ENCODE peak calls at places on chromosome 3, in seven cellular contexts. F is neural progenitor cell, G is hepatocyte, U is endodermal cell, L is neuronal stem cell, W is lower lobe of right lung, S is A549. I is an unnamed sample.

GRCh38 chr3:152849996-152850578 is 15.2 kb downstream of the P2RY1 start:
- DNase-seq in F (no peak), G (no peak), U (no peak), L (no peak), W (no peak), S (no peak), I (no peak)

GRCh38 chr3:194738254-194739093 is 52.8 kb downstream of the FAM43A start:
- DNase-seq in F (no peak), G (peak; percentile 50), U (no peak), L (no peak), W (no peak), S (no peak), I (no peak)

GRCh38 chr3:101780661-101781060 is 1.6 kb downstream of the NXPE3 start:
- DNase-seq in F (peak; percentile 9), G (peak; percentile 56), U (no peak), L (no peak), W (no peak), S (peak; percentile 70), I (no peak)

GRCh38 chr3:119497824-119498187 is 541 bp upstream of the TIMMDC1 start:
- DNase-seq in F (peak; percentile 25), G (peak; percentile 50), U (peak; percentile 56), L (peak; percentile 5), W (no peak), S (peak; percentile 19), I (peak; percentile 19)

GRCh38 chr3:60363817-60364216 is 887.4 kb downstream of the FHIT start:
- DNase-seq in F (no peak), G (no peak), U (no peak), L (no peak), W (no peak), S (no peak), I (no peak)

GRCh38 chr3:73656241-73656890 is 31.6 kb upstream of the PDZRN3 start:
- DNase-seq in F (no peak), G (no peak), U (no peak), L (no peak), W (no peak), S (no peak), I (no peak)

GRCh38 chr3:169863458-169863899 is 6.3 kb downstream of the LRRC31 start:
- DNase-seq in F (peak; percentile 72), G (peak; percentile 77), U (peak; percentile 93), L (peak; percentile 70), W (peak; percentile 52), S (peak; percentile 77), I (peak; percentile 76)

GRCh38 chr3:66386925-66387650 is 113.7 kb downstream of the LRIG1 start:
- DNase-seq in F (no peak), G (no peak), U (peak; percentile 26), L (no peak), W (no peak), S (no peak), I (no peak)

GRCh38 chr3:68876112-68876713 is 56.1 kb downstream of the TAFA4 start:
- DNase-seq in F (peak; percentile 67), G (peak; percentile 83), U (no peak), L (peak; percentile 63), W (no peak), S (peak; percentile 66), I (no peak)

GRCh38 chr3:31159331-31160039 is 265.0 kb upstream of the GADL1 start:
- DNase-seq in F (no peak), G (no peak), U (no peak), L (no peak), W (no peak), S (no peak), I (peak; percentile 50)

GRCh38 chr3:50155491-50155878 is 361 bp downstream of the SEMA3F start:
- DNase-seq in F (no peak), G (no peak), U (no peak), L (no peak), W (no peak), S (no peak), I (no peak)

GRCh38 chr3:37992271-37993066 is 1.9 kb downstream of the VILL start:
- DNase-seq in F (no peak), G (peak; percentile 84), U (peak; percentile 72), L (no peak), W (no peak), S (no peak), I (peak; percentile 27)

GRCh38 chr3:55888282-55888855 is 401.3 kb upstream of the WNT5A start:
- DNase-seq in F (peak; percentile 37), G (no peak), U (no peak), L (no peak), W (no peak), S (no peak), I (no peak)

GRCh38 chr3:113745273-113746068 is 578 bp downstream of the NAA50 start:
- DNase-seq in F (peak; percentile 85), G (peak; percentile 92), U (peak; percentile 88), L (peak; percentile 62), W (peak; percentile 77), S (peak; percentile 88), I (peak; percentile 76)

GRCh38 chr3:113741086-113741485 is 5.0 kb downstream of the NAA50 start:
- DNase-seq in F (no peak), G (no peak), U (no peak), L (no peak), W (no peak), S (no peak), I (no peak)

GRCh38 chr3:113746069-113746954 is at the start of gene NAA50:
- DNase-seq in F (peak; percentile 96), G (peak; percentile 95), U (peak; percentile 97), L (peak; percentile 90), W (peak; percentile 94), S (peak; percentile 97), I (peak; percentile 96)

GRCh38 chr3:113744941-113745272 is 1.1 kb downstream of the NAA50 start:
- DNase-seq in F (no peak), G (no peak), U (no peak), L (no peak), W (no peak), S (no peak), I (no peak)

GRCh38 chr3:113743006-113743639 is 2.9 kb downstream of the NAA50 start:
- DNase-seq in F (no peak), G (no peak), U (no peak), L (no peak), W (no peak), S (no peak), I (no peak)
- H3K4me3 ChIP-seq in F (peak overlapping the region; percentile 82), G (no peak overlapping the region), U (peak overlapping the region; percentile 97), L (no peak overlapping the region), W (no peak overlapping the region), S (no peak overlapping the region), I (no peak overlapping the region)

GRCh38 chr3:160403028-160403545 is 3.6 kb downstream of the SMC4 start:
- DNase-seq in F (no peak), G (no peak), U (no peak), L (no peak), W (no peak), S (no peak), I (no peak)
- H3K4me3 ChIP-seq in F (peak overlapping the region; percentile 95), G (peak overlapping the region; percentile 19), U (peak overlapping the region; percentile 97), L (peak overlapping the region; percentile 69), W (peak overlapping the region; percentile 81), S (peak overlapping the region; percentile 90), I (no peak overlapping the region)

GRCh38 chr3:112046599-112046998 is 12.1 kb downstream of the TMPRSS7 start:
- DNase-seq in F (no peak), G (no peak), U (no peak), L (no peak), W (no peak), S (no peak), I (no peak)

GRCh38 chr3:112038863-112039262 is 4.3 kb downstream of the TMPRSS7 start:
- DNase-seq in F (no peak), G (no peak), U (no peak), L (no peak), W (no peak), S (peak; percentile 16), I (no peak)

GRCh38 chr3:112047264-112047663 is 12.7 kb downstream of the TMPRSS7 start:
- DNase-seq in F (no peak), G (no peak), U (no peak), L (no peak), W (no peak), S (no peak), I (no peak)

GRCh38 chr3:112042842-112043280 is 8.3 kb downstream of the TMPRSS7 start:
- DNase-seq in F (no peak), G (peak; percentile 46), U (no peak), L (no peak), W (no peak), S (peak; percentile 18), I (no peak)

GRCh38 chr3:112043621-112044201 is 9.2 kb downstream of the TMPRSS7 start:
- DNase-seq in F (peak; percentile 72), G (peak; percentile 82), U (peak; percentile 74), L (peak; percentile 45), W (no peak), S (peak; percentile 82), I (peak; percentile 60)
- H3K4me3 ChIP-seq in F (no peak overlapping the region), G (no peak overlapping the region), U (no peak overlapping the region), L (no peak overlapping the region), W (no peak overlapping the region), S (no peak overlapping the region), I (no peak overlapping the region)

GRCh38 chr3:45227131-45227819 is 1.2 kb upstream of the TMEM158 start:
- DNase-seq in F (peak; percentile 55), G (no peak), U (no peak), L (no peak), W (no peak), S (no peak), I (no peak)
- H3K4me3 ChIP-seq in F (no peak overlapping the region), G (no peak overlapping the region), U (no peak overlapping the region), L (no peak overlapping the region), W (no peak overlapping the region), S (no peak overlapping the region), I (no peak overlapping the region)

GRCh38 chr3:11591401-11592266 is 52.1 kb downstream of the VGLL4 start:
- DNase-seq in F (peak; percentile 96), G (peak; percentile 72), U (peak; percentile 88), L (peak; percentile 90), W (no peak), S (no peak), I (no peak)
- H3K4me3 ChIP-seq in F (peak overlapping the region; percentile 32), G (no peak overlapping the region), U (peak overlapping the region; percentile 28), L (peak overlapping the region; percentile 5), W (peak overlapping the region; percentile 0), S (no peak overlapping the region), I (no peak overlapping the region)

GRCh38 chr3:186594591-186595113 is 18.2 kb upstream of the AHSG start:
- DNase-seq in F (no peak), G (no peak), U (no peak), L (no peak), W (no peak), S (no peak), I (peak; percentile 76)
- H3K4me3 ChIP-seq in F (no peak overlapping the region), G (no peak overlapping the region), U (no peak overlapping the region), L (no peak overlapping the region), W (no peak overlapping the region), S (no peak overlapping the region), I (no peak overlapping the region)

GRCh38 chr3:186998937-186999368 is 68.6 kb downstream of the ST6GAL1 start:
- DNase-seq in F (peak; percentile 35), G (no peak), U (peak; percentile 92), L (no peak), W (no peak), S (no peak), I (no peak)
- H3K4me3 ChIP-seq in F (peak overlapping the region; percentile 16), G (no peak overlapping the region), U (no peak overlapping the region), L (no peak overlapping the region), W (no peak overlapping the region), S (no peak overlapping the region), I (no peak overlapping the region)

DNA sequence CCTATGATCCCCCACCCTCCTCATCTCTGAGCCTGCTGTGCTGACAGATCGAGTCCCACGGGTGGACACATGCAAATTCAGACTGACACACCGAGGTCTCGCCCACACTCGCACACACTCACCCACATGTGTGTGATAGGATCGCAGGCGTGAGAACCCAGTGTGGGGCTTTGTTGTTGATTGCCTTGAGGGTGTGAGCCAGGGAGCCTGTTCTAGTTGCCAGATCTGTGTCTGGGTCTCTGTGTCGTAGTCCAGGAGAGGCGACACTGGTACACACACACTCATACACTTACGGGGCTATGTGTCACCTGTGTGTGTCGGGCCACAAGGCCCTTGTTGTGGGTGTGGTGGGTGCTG is 2.0 kb downstream of the EPHB3 start:
- DNase-seq in F (no peak), G (no peak), U (peak; percentile 71), L (no peak), W (no peak), S (no peak), I (no peak)
- H3K4me3 ChIP-seq in F (peak overlapping the region; percentile 61), G (peak overlapping the region; percentile 46), U (peak overlapping the region; percentile 98), L (peak overlapping the region; percentile 64), W (peak overlapping the region; percentile 66), S (no peak overlapping the region), I (no peak overlapping the region)

I was measured in right lobe of liver.